ENCODE peak calls at places on chromosomes 16 and 17, in ten cellular contexts. B, E, Y, H, O, Q, U, S, T and G are unnamed samples.

GRCh38 chr17:8820311-8821010 is 21.3 kb upstream of the MFSD6L start:
- DNase-seq in O (no peak), Y (no peak), B (no peak), Q (no peak), E (no peak), H (no peak), U (no peak), S (no peak), T (no peak), G (no peak)

GRCh38 chr16:82655315-82655714 is 28.5 kb downstream of the CDH13 start:
- DNase-seq in Y (peak), E (peak), O (no peak), Q (peak), S (no peak), B (no peak), T (no peak), H (no peak), U (no peak), G (peak)

GRCh38 chr17:71709271-71709670 is 411.5 kb upstream of the SOX9 start:
- DNase-seq in S (no peak), U (no peak), B (no peak), T (no peak), E (peak), O (no peak), Q (no peak), Y (no peak), H (no peak), G (peak)

GRCh38 chr16:87047221-87048037 is 269.8 kb downstream of the C16orf95 start:
- DNase-seq in B (no peak), Q (no peak), H (no peak), T (peak), U (no peak), Y (no peak), S (no peak), E (peak), O (no peak), G (peak)

GRCh38 chr17:45384800-45385262 is 47.8 kb downstream of the ARHGAP27 start:
- DNase-seq in E (no peak), S (no peak), H (no peak), B (no peak), T (no peak), O (no peak), Q (no peak), U (no peak), Y (no peak), G (no peak)

GRCh38 chr16:15605869-15606520 is 37.0 kb downstream of the MARF1 start:
- DNase-seq in T (no peak), H (no peak), B (no peak), E (no peak), U (no peak), S (no peak), O (no peak), Q (no peak), Y (no peak), G (no peak)

GRCh38 chr17:3911271-3912053 is 4.8 kb downstream of the P2RX1 start:
- DNase-seq in Y (peak), O (no peak), Q (no peak), H (no peak), T (no peak), S (no peak), B (no peak), E (no peak), U (no peak), G (no peak)

GRCh38 chr16:57377080-57377841 is 5.0 kb downstream of the CX3CL1 start:
- DNase-seq in U (no peak), B (no peak), Q (peak), H (no peak), E (peak), Y (no peak), S (no peak), O (no peak), T (no peak), G (peak)

GRCh38 chr16:86087011-86087453 is 188.1 kb downstream of the IRF8 start:
- DNase-seq in U (no peak), B (no peak), Q (no peak), T (no peak), S (no peak), O (no peak), H (no peak), Y (no peak), E (no peak), G (no peak)